ENCODE peak calls at places on chromosomes 6 and 20, in four cellular contexts. R is ovary, J is left ventricle myocardium superior, Y is mesothelial cell of epicardium. A is an unnamed sample.
A peak's percentile ranks its signal among the peaks of the same experiment; 100 is the strongest.

GRCh38 chr6:13787146-13787545 is 27.2 kb downstream of the MCUR1 start:
- DNase-seq in R (no peak), J (no peak), Y (no peak), A (no peak)

GRCh38 chr20:25327521-25328235 is 63.0 kb downstream of the ABHD12 start:
- DNase-seq in R (no peak), J (no peak), Y (no peak), A (peak; percentile 49)

GRCh38 chr20:59765599-59766177 is 161.3 kb downstream of the PHACTR3 start:
- DNase-seq in R (no peak), J (no peak), Y (no peak), A (no peak)

GRCh38 chr6:39114707-39115599 is at the start of gene SAYSD1:
- DNase-seq in R (peak; percentile 93), J (peak; percentile 97), Y (peak; percentile 92), A (no peak)

GRCh38 chr6:148713033-148713738 is 33.6 kb upstream of the UST start:
- DNase-seq in R (no peak), J (no peak), Y (no peak), A (no peak)

GRCh38 chr6:152748843-152749242 is 1.8 kb upstream of the VIP start:
- DNase-seq in R (no peak), J (no peak), Y (no peak), A (no peak)

GRCh38 chr6:47230579-47230978 is 79.1 kb downstream of the TNFRSF21 start:
- DNase-seq in R (no peak), J (no peak), Y (no peak), A (no peak)

GRCh38 chr6:139540276-139540675 is 165.8 kb upstream of the CITED2 start:
- DNase-seq in R (no peak), J (no peak), Y (no peak), A (no peak)

GRCh38 chr20:57043091-57043490 is 223.3 kb downstream of the BMP7 start:
- DNase-seq in R (no peak), J (no peak), Y (no peak), A (no peak)

GRCh38 chr20:47701612-47702011 is 83.7 kb downstream of the SULF2 start:
- DNase-seq in R (no peak), J (no peak), Y (no peak), A (no peak)

GRCh38 chr6:137233561-137234504 is 14.6 kb upstream of the IFNGR1 start:
- DNase-seq in R (no peak), J (peak; percentile 53), Y (no peak), A (peak; percentile 98)

GRCh38 chr20:25058051-25058796 is at the start of gene ACSS1:
- DNase-seq in R (peak; percentile 74), J (peak; percentile 89), Y (no peak), A (no peak)

GRCh38 chr20:16175322-16175721 is 397.9 kb downstream of the KIF16B start:
- DNase-seq in R (no peak), J (no peak), Y (no peak), A (no peak)

GRCh38 chr6:34304164-34304563 is 55.4 kb upstream of the SMIM29 start:
- DNase-seq in R (no peak), J (no peak), Y (no peak), A (no peak)

GRCh38 chr20:20014659-20015058 is 2.5 kb upstream of the NAA20 start:
- DNase-seq in R (no peak), J (no peak), Y (no peak), A (no peak)

GRCh38 chr6:123417411-123417810 is 219.3 kb downstream of the TRDN start:
- DNase-seq in R (no peak), J (no peak), Y (no peak), A (no peak)

GRCh38 chr6:24205020-24205492 is 79.0 kb downstream of the NRSN1 start:
- DNase-seq in R (no peak), J (no peak), Y (no peak), A (no peak)

GRCh38 chr6:35218021-35218420 is 4.3 kb downstream of the SCUBE3 start:
- DNase-seq in R (no peak), J (no peak), Y (no peak), A (no peak)

GRCh38 chr20:24938498-24938897 is 10.6 kb upstream of the CST7 start:
- DNase-seq in R (no peak), J (no peak), Y (no peak), A (no peak)

GRCh38 chr6:30888472-30889137 is 4.3 kb downstream of the DDR1 start:
- DNase-seq in R (no peak), J (no peak), Y (no peak), A (no peak)

GRCh38 chr6:155366325-155366724 is 52.0 kb upstream of the TFB1M start:
- DNase-seq in R (no peak), J (no peak), Y (no peak), A (no peak)

GRCh38 chr6:155103816-155104366 is 108.8 kb downstream of the TIAM2 start:
- DNase-seq in R (no peak), J (no peak), Y (no peak), A (no peak)

GRCh38 chr20:44908987-44909871 is 631 bp upstream of the PABPC1L start:
- DNase-seq in R (no peak), J (no peak), Y (no peak), A (no peak)

GRCh38 chr6:144435602-144436426 is 150.7 kb downstream of the UTRN start:
- DNase-seq in R (no peak), J (no peak), Y (no peak), A (no peak)

GRCh38 chr20:52432740-52433139 is 241.2 kb upstream of the ZFP64 start:
- DNase-seq in R (no peak), J (no peak), Y (no peak), A (no peak)

GRCh38 chr6:722608-723007 is 29.7 kb upstream of the EXOC2 start:
- DNase-seq in R (no peak), J (no peak), Y (no peak), A (no peak)

GRCh38 chr6:132978685-132979084 is 164.3 kb downstream of the RPS12 start:
- DNase-seq in R (no peak), J (no peak), Y (no peak), A (no peak)

A was measured in epithelial cell of proximal tubule.